ENCODE peak calls at places on chromosomes 16 and 17, in four cellular contexts. W, T, X and Y are unnamed samples.

GRCh38 chr16:24700549-24701392 is 28.7 kb upstream of the TNRC6A start:
- DNase-seq in W (peak), T (peak), X (peak), Y (peak)

GRCh38 chr17:39485555-39485954 is 24.3 kb downstream of the CDK12 start:
- DNase-seq in W (peak), T (no peak), X (peak), Y (peak)

GRCh38 chr17:81889602-81890001 is 1.8 kb downstream of the ALYREF start:
- DNase-seq in W (no peak), T (no peak), X (no peak), Y (no peak)

GRCh38 chr16:84841787-84842300 is 22.1 kb downstream of the CRISPLD2 start:
- DNase-seq in W (no peak), T (no peak), X (peak), Y (no peak)

GRCh38 chr17:59327891-59328290 is 3.6 kb upstream of the YPEL2 start:
- DNase-seq in W (peak), T (no peak), X (no peak), Y (no peak)

GRCh38 chr17:82475458-82475857 is 16.9 kb downstream of the NARF start:
- DNase-seq in W (peak), T (no peak), X (no peak), Y (no peak)

GRCh38 chr17:58324409-58325288 is 3.9 kb downstream of the TSPOAP1 start:
- DNase-seq in W (no peak), T (no peak), X (peak), Y (no peak)

GRCh38 chr17:80195671-80196529 is 24.2 kb downstream of the SGSH start:
- DNase-seq in W (peak), T (no peak), X (no peak), Y (no peak)

GRCh38 chr17:77287432-77288068 is 146.8 kb downstream of the SEC14L1 start:
- DNase-seq in W (peak), T (peak), X (peak), Y (peak)

GRCh38 chr16:17476414-17477259 is 5.9 kb upstream of the XYLT1 start:
- DNase-seq in W (peak), T (no peak), X (peak), Y (peak)

GRCh38 chr16:67246945-67247697 is at the start of gene FHOD1:
- DNase-seq in W (peak), T (peak), X (peak), Y (peak)

GRCh38 chr16:67249178-67249759 is 490 bp downstream of the SLC9A5 start:
- DNase-seq in W (no peak), T (peak), X (no peak), Y (no peak)

GRCh38 chr16:67249762-67250327 is 1.1 kb downstream of the SLC9A5 start:
- DNase-seq in W (no peak), T (peak), X (no peak), Y (no peak)

GRCh38 chr16:67247698-67248400 is 568 bp upstream of the FHOD1 start:
- DNase-seq in W (no peak), T (no peak), X (no peak), Y (no peak)

GRCh38 chr16:67248401-67249177 is at the start of gene SLC9A5:
- DNase-seq in W (no peak), T (peak), X (no peak), Y (no peak)
- TF ChIP-seq CTCF in W (no peak), T (no peak), X (no peak), Y (peak)

GRCh38 chr17:35621768-35622167 is 34.6 kb downstream of the AP2B1 start:
- DNase-seq in W (no peak), T (no peak), X (no peak), Y (no peak)
- TF ChIP-seq CTCF in W (no peak), T (no peak), X (no peak), Y (no peak)

GRCh38 chr16:11697319-11697718 is 29.1 kb downstream of the SNN start:
- DNase-seq in W (no peak), T (peak), X (no peak), Y (no peak)
- TF ChIP-seq CTCF in W (no peak), T (no peak), X (no peak), Y (no peak)

DNA sequence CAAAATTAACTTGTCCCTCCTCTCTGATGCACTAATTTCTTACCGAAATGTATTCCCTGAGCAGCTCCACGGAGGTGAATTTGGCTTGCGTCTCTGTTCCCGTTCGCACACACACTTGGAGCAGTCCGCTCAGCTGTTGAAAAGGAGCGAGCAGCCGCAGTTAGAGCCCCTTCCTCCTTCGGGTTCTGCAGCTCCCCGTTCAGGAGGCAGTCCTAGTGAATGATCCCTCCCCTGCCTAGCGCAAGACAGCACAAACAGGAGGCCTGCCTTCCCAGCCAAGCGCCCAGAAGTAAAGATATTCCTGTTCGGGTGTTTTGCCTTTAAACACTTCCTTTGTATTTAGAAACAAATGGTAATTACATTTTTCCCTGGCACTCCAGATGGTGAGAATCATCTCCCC is 64.7 kb downstream of the ABCC12 start:
- DNase-seq in W (no peak), T (no peak), X (no peak), Y (no peak)
- TF ChIP-seq CTCF in W (no peak), T (no peak), X (no peak), Y (no peak)